ENCODE peak calls at places on chromosomes 4 and X, in seven cellular contexts. F is upper lobe of left lung, E is stomach, H is A549, S is K562, C is HepG2, Y is transverse colon. B is an unnamed sample.
A peak's percentile ranks its signal among the peaks of the same experiment; 100 is the strongest.

GRCh38 chrX:151754042-151754419 is 19.5 kb downstream of the CNGA2 start:
- DNase-seq in Y (no peak), E (no peak), F (no peak), S (no peak), C (no peak), H (peak; percentile 19), B (no peak)

GRCh38 chr4:173252024-173252935 is 81.9 kb downstream of the HMGB2 start:
- DNase-seq in H (peak; percentile 72), Y (peak; percentile 46), C (peak; percentile 22), S (peak; percentile 50), E (peak; percentile 84), F (peak; percentile 22), B (peak; percentile 78)

GRCh38 chrX:30751497-30751896 is 98.3 kb downstream of the GK start:
- DNase-seq in H (no peak), E (no peak), Y (no peak), F (no peak), S (no peak), C (no peak), B (no peak)

GRCh38 chrX:87890437-87890836 is 372.8 kb downstream of the KLHL4 start:
- DNase-seq in E (no peak), H (no peak), C (no peak), Y (no peak), F (no peak), S (no peak), B (no peak)

GRCh38 chr4:186939766-186940165 is 216.1 kb upstream of the FAT1 start:
- DNase-seq in S (no peak), E (no peak), C (no peak), H (no peak), Y (no peak), F (no peak), B (no peak)

GRCh38 chrX:261167-261857 is 19.9 kb upstream of the PLCXD1 start:
- DNase-seq in Y (no peak), F (peak; percentile 12), E (peak; percentile 51), H (peak; percentile 82), S (no peak), C (no peak), B (peak; percentile 57)

GRCh38 chr4:137536789-137537561 is 4.7 kb upstream of the PCDH18 start:
- DNase-seq in E (no peak), S (no peak), Y (no peak), F (no peak), H (no peak), C (no peak), B (no peak)

GRCh38 chr4:128810331-128810870 is 901 bp downstream of the JADE1 start:
- DNase-seq in Y (peak; percentile 43), E (peak; percentile 32), S (peak; percentile 65), H (peak; percentile 69), F (peak; percentile 47), C (peak; percentile 45), B (peak; percentile 72)

GRCh38 chrX:48589482-48590162 is 7.7 kb upstream of the WDR13 start:
- DNase-seq in H (no peak), Y (no peak), S (no peak), F (no peak), E (peak; percentile 48), C (no peak), B (no peak)

GRCh38 chr4:121192500-121192899 is 28.4 kb upstream of the TNIP3 start:
- DNase-seq in H (peak; percentile 18), Y (no peak), S (no peak), F (no peak), E (no peak), C (peak; percentile 16), B (no peak)

GRCh38 chrX:67726028-67726427 is 182.2 kb downstream of the AR start:
- DNase-seq in C (no peak), E (no peak), Y (no peak), S (no peak), H (no peak), F (no peak), B (no peak)

GRCh38 chr4:176001171-176002006 is 64.3 kb upstream of the WDR17 start:
- DNase-seq in H (peak; percentile 8), C (no peak), Y (peak; percentile 31), F (peak; percentile 71), S (no peak), E (no peak), B (peak; percentile 87)

GRCh38 chr4:184406915-184407314 is 67.4 kb downstream of the IRF2 start:
- DNase-seq in E (peak; percentile 59), C (no peak), F (no peak), Y (peak; percentile 62), S (no peak), H (no peak), B (no peak)

GRCh38 chrX:14073561-14073960 is 43.9 kb upstream of the GEMIN8 start:
- DNase-seq in C (no peak), Y (no peak), E (no peak), F (no peak), H (peak; percentile 8), S (no peak), B (no peak)

GRCh38 chrX:103791826-103792458 is 15.3 kb downstream of the PLP1 start:
- DNase-seq in H (no peak), C (no peak), F (no peak), Y (no peak), S (no peak), E (no peak), B (no peak)

GRCh38 chr4:88938138-88938537 is 118.8 kb downstream of the FAM13A start:
- DNase-seq in Y (no peak), S (no peak), F (no peak), C (no peak), E (no peak), H (peak; percentile 24), B (no peak)

GRCh38 chr4:121182296-121182695 is 18.2 kb upstream of the TNIP3 start:
- DNase-seq in H (no peak), F (no peak), S (no peak), C (no peak), E (no peak), Y (no peak), B (no peak)

GRCh38 chrX:2147928-2148327 is 352.8 kb downstream of the DHRSX start:
- DNase-seq in F (no peak), Y (no peak), E (no peak), H (no peak), C (no peak), S (no peak), B (no peak)

GRCh38 chr4:125280892-125281403 is 33.8 kb upstream of the FAT4 start:
- DNase-seq in C (no peak), Y (no peak), S (no peak), H (no peak), E (no peak), F (no peak), B (no peak)

GRCh38 chr4:100428051-100428450 is 89.8 kb downstream of the EMCN start:
- DNase-seq in Y (no peak), S (no peak), E (no peak), C (no peak), H (peak; percentile 49), F (peak; percentile 30), B (no peak)

GRCh38 chrX:46317158-46317557 is 228.1 kb downstream of the ZNF674 start:
- DNase-seq in S (no peak), Y (no peak), F (no peak), E (no peak), C (no peak), H (peak; percentile 47), B (no peak)

GRCh38 chrX:18890724-18891560 is 93.0 kb downstream of the PHKA2 start:
- DNase-seq in H (no peak), E (no peak), C (no peak), S (no peak), F (no peak), Y (no peak), B (no peak)

GRCh38 chrX:129714581-129714980 is 24.2 kb upstream of the XPNPEP2 start:
- DNase-seq in F (no peak), E (no peak), C (no peak), S (no peak), Y (no peak), H (no peak), B (no peak)

GRCh38 chr4:47238697-47239096 is 207.3 kb downstream of the GABRB1 start:
- DNase-seq in E (no peak), H (no peak), C (no peak), Y (no peak), S (no peak), F (no peak), B (no peak)

GRCh38 chrX:39676434-39676833 is 421.3 kb downstream of the BCOR start:
- DNase-seq in E (no peak), S (no peak), Y (no peak), C (no peak), H (no peak), F (no peak), B (no peak)

GRCh38 chr4:4502694-4503311 is 39.0 kb downstream of the STX18 start:
- DNase-seq in C (no peak), S (no peak), H (no peak), F (no peak), E (no peak), Y (no peak), B (no peak)

GRCh38 chr4:40453912-40454311 is 118.8 kb downstream of the CHRNA9 start:
- DNase-seq in E (no peak), Y (no peak), F (no peak), H (no peak), C (no peak), S (no peak), B (no peak)

GRCh38 chrX:153765138-153766079 is 1.4 kb downstream of the PLXNB3 start:
- DNase-seq in C (peak; percentile 33), H (no peak), Y (peak; percentile 7), F (no peak), S (peak; percentile 75), E (no peak), B (peak; percentile 78)
- TF ChIP-seq CTCF in C (no peak), H (no peak), Y (no peak), F (no peak), S (no peak), E (no peak), B (no peak)

DNA sequence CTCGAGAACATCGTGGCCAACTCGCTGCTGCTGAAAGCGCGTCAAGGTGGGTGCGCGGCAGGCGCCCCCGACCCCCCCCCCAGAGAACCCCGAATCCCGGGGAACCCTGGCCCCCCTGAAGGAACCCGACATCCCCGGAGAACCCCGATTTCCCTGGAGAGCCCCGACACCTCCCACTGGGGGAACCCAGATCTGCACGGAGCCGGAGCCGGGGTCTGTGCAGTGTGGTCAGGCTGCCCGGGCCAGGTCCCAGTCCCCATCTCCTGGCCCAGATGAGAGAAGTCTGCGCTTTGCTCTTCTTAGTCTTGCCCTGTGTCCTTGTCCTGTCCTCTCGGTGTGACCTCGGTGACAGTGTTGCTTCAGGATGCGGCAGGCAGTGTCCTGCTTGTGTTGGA is 703 bp downstream of the GRK4 start:
- DNase-seq in C (no peak), H (no peak), E (no peak), S (peak; percentile 46), F (no peak), Y (no peak), B (no peak)
- TF ChIP-seq EP300 in C (no peak), H (no peak), E (no peak), S (no peak), F (no peak), Y (no peak), B (no peak)

DNA sequence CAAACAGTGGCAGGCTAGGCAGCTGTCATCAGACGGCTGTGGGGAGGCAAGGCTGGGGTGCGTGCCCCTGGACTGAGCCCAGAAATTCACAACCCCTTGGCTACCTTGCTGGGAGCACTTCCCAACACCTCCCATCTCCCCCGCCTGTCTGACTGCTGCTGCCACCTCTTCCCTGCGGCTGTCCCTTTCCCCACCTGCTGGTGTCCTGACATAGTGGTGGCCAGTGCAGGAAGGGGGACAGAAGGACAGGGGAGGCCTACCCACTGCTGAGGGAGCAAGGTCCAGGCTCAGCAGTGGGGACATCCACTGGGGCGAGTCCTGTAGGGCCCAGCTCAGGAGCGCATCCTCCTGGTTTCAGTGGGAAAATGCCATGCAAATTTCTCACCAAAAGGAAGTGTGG is 3.4 kb downstream of the ABCD1 start:
- DNase-seq in C (peak; percentile 37), F (no peak), E (no peak), Y (no peak), H (no peak), S (no peak), B (no peak)
- TF ChIP-seq CTCF in C (peak; percentile 50), F (no peak), E (no peak), Y (no peak), H (no peak), S (peak; percentile 22), B (no peak)

GRCh38 chr4:163959932-163960331 is 465.4 kb downstream of the TMA16 start:
- DNase-seq in Y (no peak), S (no peak), H (no peak), C (no peak), F (no peak), E (no peak), B (no peak)
- TF ChIP-seq EP300 in Y (no peak), S (no peak), H (no peak), C (no peak), F (no peak), E (no peak), B (no peak)

B was measured in sigmoid colon.